ENCODE peak calls at places on chromosomes 13 and 19, in four cellular contexts. L is CD8-positive, alpha-beta T cell; T is pancreas; F is effector memory CD4-positive, alpha-beta T cell. K is an unnamed sample.

GRCh38 chr19:12969292-12969988 is at the start of gene DAND5:
- DNase-seq in L (no peak), T (peak; percentile 71), F (no peak), K (no peak)

GRCh38 chr19:13104848-13105646 is 2.4 kb upstream of the LYL1 start:
- DNase-seq in L (peak; percentile 36), T (no peak), F (no peak), K (no peak)

GRCh38 chr13:79451500-79451962 is 29.4 kb upstream of the NDFIP2 start:
- DNase-seq in L (peak; percentile 90), T (no peak), F (peak; percentile 80), K (peak; percentile 9)

GRCh38 chr13:52001120-52001731 is 10.0 kb downstream of the ATP7B start:
- DNase-seq in L (no peak), T (no peak), F (no peak), K (no peak)

GRCh38 chr19:52946322-52947310 is 16.1 kb downstream of the ZNF816 start:
- DNase-seq in L (no peak), T (peak; percentile 92), F (no peak), K (peak; percentile 87)

GRCh38 chr19:2290441-2291184 is 8.6 kb upstream of the PEAK3 start:
- DNase-seq in L (no peak), T (no peak), F (no peak), K (no peak)

GRCh38 chr13:30841161-30841560 is 64.9 kb upstream of the MEDAG start:
- DNase-seq in L (no peak), T (no peak), F (no peak), K (no peak)

GRCh38 chr19:11446652-11447301 is 11.3 kb downstream of the PRKCSH start:
- DNase-seq in L (peak; percentile 34), T (peak; percentile 75), F (peak; percentile 23), K (no peak)

GRCh38 chr19:52694921-52695320 is 39.9 kb downstream of the ZNF611 start:
- DNase-seq in L (no peak), T (no peak), F (no peak), K (no peak)

GRCh38 chr19:35479278-35479677 is 11.0 kb downstream of the KRTDAP start:
- DNase-seq in L (no peak), T (no peak), F (no peak), K (no peak)

GRCh38 chr13:48210178-48210577 is 22.8 kb upstream of the ITM2B start:
- DNase-seq in L (no peak), T (no peak), F (no peak), K (no peak)

GRCh38 chr19:6292006-6292405 is 12.2 kb upstream of the MLLT1 start:
- DNase-seq in L (no peak), T (no peak), F (no peak), K (no peak)

GRCh38 chr13:50334944-50335343 is 319.7 kb downstream of the KCNRG start:
- DNase-seq in L (no peak), T (no peak), F (no peak), K (no peak)

GRCh38 chr19:18932216-18932841 is 8.7 kb downstream of the HOMER3 start:
- DNase-seq in L (peak; percentile 86), T (peak; percentile 74), F (peak; percentile 81), K (peak; percentile 85)

GRCh38 chr19:23531231-23531790 is 136.0 kb upstream of the ZNF91 start:
- DNase-seq in L (no peak), T (no peak), F (no peak), K (no peak)

GRCh38 chr13:110572778-110573118 is 11.2 kb upstream of the RAB20 start:
- DNase-seq in L (no peak), T (no peak), F (no peak), K (no peak)

GRCh38 chr19:14433454-14434156 is 499 bp downstream of the PKN1 start:
- DNase-seq in L (peak; percentile 71), T (peak; percentile 71), F (no peak), K (no peak)

GRCh38 chr19:48249502-48250014 is 6.2 kb downstream of the CARD8 start:
- DNase-seq in L (peak; percentile 83), T (no peak), F (peak; percentile 49), K (no peak)

GRCh38 chr13:103315701-103316100 is 249.5 kb upstream of the SLC10A2 start:
- DNase-seq in L (no peak), T (no peak), F (no peak), K (no peak)

GRCh38 chr13:102555914-102556553 is 40.8 kb upstream of the TPP2 start:
- DNase-seq in L (no peak), T (no peak), F (no peak), K (peak; percentile 9)

GRCh38 chr13:43387880-43388279 is 364.5 kb downstream of the DNAJC15 start:
- DNase-seq in L (no peak), T (no peak), F (no peak), K (no peak)

GRCh38 chr13:61709258-61709657 is 293.6 kb upstream of the PCDH20 start:
- DNase-seq in L (no peak), T (no peak), F (no peak), K (no peak)
- H3K27me3 ChIP-seq in L (no peaks in the 10 kb centered on the region), T (no peaks in the 10 kb centered on the region), F (no peaks in the 10 kb centered on the region), K (no peaks in the 10 kb centered on the region)

DNA sequence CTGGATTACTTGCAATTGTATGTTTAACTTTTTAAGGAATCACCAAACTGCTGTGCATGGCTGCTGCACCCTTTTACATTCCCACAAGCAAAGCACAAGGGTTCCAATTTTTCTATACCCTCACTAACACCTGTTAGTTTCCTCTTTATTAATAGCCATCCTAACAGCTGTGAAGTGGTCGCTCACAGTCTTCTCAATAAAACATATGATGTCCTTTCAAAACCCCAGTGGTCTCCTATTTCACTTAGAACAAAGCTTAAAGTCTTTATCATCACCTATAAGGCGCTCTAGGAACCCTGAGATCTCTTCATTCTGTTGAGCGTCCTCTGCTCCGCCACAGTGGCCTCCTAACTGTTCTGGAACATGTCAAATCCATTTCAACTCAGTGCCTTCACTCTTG is 400.5 kb downstream of the KLF12 start:
- DNase-seq in L (no peak), T (no peak), F (no peak), K (no peak)
- H3K9me3 ChIP-seq in L (no peaks in the 10 kb centered on the region), T (no peaks in the 10 kb centered on the region), F (no peaks in the 10 kb centered on the region), K (no peaks in the 10 kb centered on the region)

GRCh38 chr13:45367995-45368394 is 27.0 kb upstream of the TPT1 start:
- DNase-seq in L (no peak), T (no peak), F (no peak), K (no peak)
- H3K27ac ChIP-seq in L (no peak overlapping the region), T (no peak overlapping the region), F (peak overlapping the region; percentile 65), K (no peak overlapping the region)

DNA sequence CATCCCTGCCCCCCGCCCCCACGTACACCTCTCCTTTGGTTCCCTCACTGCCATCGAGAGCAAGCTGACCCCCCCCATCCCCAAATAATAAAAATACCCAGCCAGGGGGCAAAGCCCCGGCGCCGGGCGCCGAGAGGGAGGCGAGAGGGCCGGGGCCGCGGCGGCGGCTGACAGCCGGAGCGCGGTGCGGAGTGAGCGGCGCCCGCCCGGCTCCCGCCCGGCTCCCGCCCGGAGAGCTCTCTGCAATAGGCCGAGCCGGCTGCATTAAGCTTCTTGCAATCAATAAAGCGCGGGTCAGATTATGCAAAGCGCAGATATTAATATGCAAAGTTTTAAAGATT is 40.9 kb downstream of the DEDD2 start:
- DNase-seq in L (no peak), T (no peak), F (no peak), K (no peak)
- H3K27me3 ChIP-seq in L (no peaks in the 10 kb centered on the region), T (peaks cover 2% of the 10 kb centered on the region), F (no peaks in the 10 kb centered on the region), K (peaks cover 36% of the 10 kb centered on the region)

GRCh38 chr19:15913830-15914229 is 16.0 kb upstream of the CYP4F2 start:
- DNase-seq in L (no peak), T (no peak), F (no peak), K (no peak)
- H3K9me3 ChIP-seq in L (no peaks in the 10 kb centered on the region), T (no peaks in the 10 kb centered on the region), F (no peaks in the 10 kb centered on the region), K (peaks cover 4% of the 10 kb centered on the region)

DNA sequence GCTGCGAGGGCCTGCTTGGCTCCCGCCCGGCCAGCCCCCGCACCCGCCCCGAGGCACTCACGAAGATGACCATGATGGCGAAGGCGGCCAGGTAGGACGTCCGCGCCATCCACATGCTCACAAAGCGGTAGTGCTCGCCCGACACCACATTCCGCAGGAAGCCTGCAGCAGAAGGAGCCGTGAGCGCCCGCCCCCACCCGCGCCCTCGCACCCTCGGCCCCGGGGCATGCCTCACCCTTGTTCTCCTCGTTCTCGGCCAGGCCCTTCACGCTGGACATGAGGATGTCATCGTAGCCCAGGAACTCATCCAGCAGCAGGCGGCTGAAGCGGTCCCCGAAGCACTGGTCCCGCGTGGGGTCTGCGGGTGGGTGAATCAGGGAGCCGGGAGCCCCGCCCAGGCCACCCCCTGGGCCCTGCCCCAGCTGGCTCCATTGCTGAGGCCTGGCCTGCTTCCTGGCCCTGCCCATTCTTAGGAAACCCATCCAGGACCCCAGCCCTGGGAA is 9.0 kb downstream of the TMEM259 start:
- DNase-seq in L (no peak), T (peak; percentile 31), F (no peak), K (no peak)
- H3K27ac ChIP-seq in L (no peak overlapping the region), T (no peak overlapping the region), F (no peak overlapping the region), K (no peak overlapping the region)

GRCh38 chr19:3868770-3869456 is at the start of gene ZFR2:
- DNase-seq in L (peak; percentile 39), T (no peak), F (no peak), K (no peak)

GRCh38 chr19:3863648-3864047 is 5.2 kb downstream of the ZFR2 start:
- DNase-seq in L (no peak), T (no peak), F (no peak), K (no peak)

GRCh38 chr19:3873151-3873550 is 4.3 kb upstream of the ZFR2 start:
- DNase-seq in L (no peak), T (no peak), F (no peak), K (no peak)

GRCh38 chr19:3866798-3867638 is 1.8 kb downstream of the ZFR2 start:
- DNase-seq in L (no peak), T (no peak), F (no peak), K (no peak)

DNA sequence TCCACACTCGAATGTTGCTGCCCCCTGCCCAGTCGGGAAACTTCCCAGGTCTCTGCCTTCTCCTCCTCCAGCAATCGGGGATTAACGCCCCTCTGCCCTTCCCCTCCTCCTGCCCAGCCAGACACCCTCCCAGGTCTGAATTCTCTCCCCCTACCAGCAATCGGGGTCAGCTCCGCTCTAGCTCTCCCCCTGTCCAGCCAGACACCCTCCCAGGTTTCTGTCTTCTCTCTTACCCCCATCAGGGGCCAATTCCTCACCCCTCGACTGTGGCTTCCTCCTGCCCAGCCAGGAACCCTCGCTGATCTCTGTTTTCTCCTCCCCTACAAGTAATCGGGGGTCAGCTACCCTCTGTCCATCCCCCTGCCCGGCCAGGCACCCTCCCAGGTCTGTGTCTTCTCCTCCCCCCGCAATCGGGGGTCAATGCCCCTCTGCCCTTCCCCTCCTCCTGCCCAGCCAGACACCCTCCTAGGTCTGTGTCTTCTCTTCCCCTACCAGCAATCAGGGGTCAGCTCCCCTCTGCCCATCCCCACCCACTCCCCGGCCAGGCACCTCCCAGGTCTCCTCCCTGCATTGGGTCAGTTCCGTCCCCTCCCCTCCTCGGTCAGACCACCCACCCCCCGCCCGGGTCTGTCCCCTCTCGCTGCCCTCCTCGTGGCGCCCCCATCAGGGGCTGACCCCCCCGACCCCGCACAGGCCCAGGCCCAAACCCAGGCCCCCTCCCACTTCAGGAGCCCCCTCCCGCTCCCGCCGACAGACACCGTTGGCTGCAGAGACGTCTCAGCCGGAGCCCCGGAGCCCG is 668 bp downstream of the ZFR2 start:
- DNase-seq in L (no peak), T (no peak), F (no peak), K (no peak)
- H3K27me3 ChIP-seq in L (peaks cover 7% of the 10 kb centered on the region), T (no peaks in the 10 kb centered on the region), F (peaks cover 20% of the 10 kb centered on the region), K (no peaks in the 10 kb centered on the region)

DNA sequence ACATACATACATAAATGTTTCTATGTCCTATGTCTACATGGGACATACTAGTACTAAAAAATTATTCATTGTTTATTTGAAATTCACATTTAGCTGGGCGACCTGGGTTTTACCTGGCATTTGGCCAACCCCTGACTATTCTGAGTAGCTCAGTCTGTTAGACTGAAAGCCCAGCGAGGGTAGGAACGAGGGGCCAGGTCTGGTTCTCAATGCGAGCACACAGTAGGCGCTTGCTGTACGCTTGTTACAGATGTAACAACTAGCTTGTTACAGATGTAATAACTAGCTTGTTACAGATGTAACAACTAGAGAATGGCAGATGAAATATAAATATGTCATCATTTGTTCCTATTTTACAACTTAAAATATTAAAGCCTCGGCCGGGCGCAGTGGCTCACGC is 920 bp upstream of the ANO8 start:
- DNase-seq in L (no peak), T (no peak), F (no peak), K (no peak)
- H3K9me3 ChIP-seq in L (no peaks in the 10 kb centered on the region), T (no peaks in the 10 kb centered on the region), F (no peaks in the 10 kb centered on the region), K (no peaks in the 10 kb centered on the region)

K was measured in iPS DF 6.9.